ENCODE peak calls at places on chromosomes 5 and 9, in ten cellular contexts. Y is fibroblast of lung, D is thoracic aorta, Z is NB4, K is neural progenitor cell, Q is left ventricle myocardium inferior, R is stomach, P is heart right ventricle, S is colonic mucosa, T is MM.1S. G is an unnamed sample.

GRCh38 chr9:133101356-133102189 is 19.5 kb downstream of the RALGDS start:
- DNase-seq in P (no peak), Q (no peak), D (no peak), K (no peak), S (no peak), R (no peak), Y (no peak), Z (no peak), T (no peak), G (no peak)

GRCh38 chr5:111680737-111681413 is 76.1 kb downstream of the NREP start:
- DNase-seq in K (no peak), P (peak), D (peak), T (no peak), R (peak), S (peak), Q (peak), Y (peak), Z (no peak), G (peak)

GRCh38 chr9:125748511-125749099 is 1.4 kb downstream of the PBX3 start:
- DNase-seq in Z (no peak), K (peak), T (no peak), Q (no peak), R (no peak), D (no peak), P (peak), Y (no peak), S (peak), G (no peak)

GRCh38 chr9:35993976-35994720 is 36.2 kb upstream of the OR2S2 start:
- DNase-seq in T (peak), K (no peak), S (no peak), D (no peak), R (no peak), Z (no peak), Y (no peak), Q (no peak), P (no peak), G (no peak)

GRCh38 chr9:21317956-21318923 is 13.1 kb upstream of the IFNA5 start:
- DNase-seq in P (no peak), Z (peak), T (peak), Q (no peak), Y (peak), S (peak), K (peak), R (peak), D (no peak), G (peak)

GRCh38 chr9:135156525-135157510 is 69.3 kb downstream of the OLFM1 start:
- DNase-seq in Q (peak), T (peak), S (no peak), Y (peak), P (peak), D (no peak), K (peak), Z (peak), R (peak), G (peak)

GRCh38 chr5:64312496-64312895 is 146.9 kb downstream of the RNF180 start:
- DNase-seq in S (no peak), R (no peak), P (no peak), T (no peak), Q (no peak), D (no peak), Y (no peak), K (no peak), Z (no peak), G (no peak)

GRCh38 chr5:124888050-124888506 is 141.6 kb upstream of the ZNF608 start:
- DNase-seq in P (no peak), Q (no peak), Z (no peak), S (no peak), T (no peak), Y (no peak), K (peak), D (no peak), R (no peak), G (no peak)

GRCh38 chr5:150675044-150675443 is 14.0 kb downstream of the MYOZ3 start:
- DNase-seq in D (no peak), K (no peak), S (no peak), Z (peak), R (no peak), Q (no peak), P (no peak), T (no peak), Y (no peak), G (no peak)

GRCh38 chr5:78360674-78361225 is 333 bp downstream of the SCAMP1 start:
- DNase-seq in R (peak), S (peak), Q (peak), Y (no peak), T (peak), K (no peak), P (peak), D (no peak), Z (no peak), G (no peak)

GRCh38 chr5:73692166-73692640 is 66.2 kb downstream of the ARHGEF28 start:
- DNase-seq in S (no peak), R (no peak), Q (no peak), P (no peak), Y (peak), T (no peak), D (no peak), Z (no peak), K (no peak), G (peak)

GRCh38 chr9:4293293-4293931 is 6.5 kb downstream of the GLIS3 start:
- DNase-seq in P (no peak), Y (peak), Q (no peak), R (no peak), S (no peak), D (no peak), Z (no peak), K (peak), T (no peak), G (peak)

GRCh38 chr9:83965350-83966208 is 14.4 kb downstream of the HNRNPK start:
- DNase-seq in T (no peak), P (no peak), Q (no peak), Z (peak), S (no peak), R (no peak), D (no peak), K (no peak), Y (no peak), G (peak)

GRCh38 chr5:60490597-60491166 is 209.3 kb downstream of the DEPDC1B start:
- DNase-seq in T (no peak), D (no peak), R (no peak), Z (no peak), S (no peak), Q (no peak), Y (no peak), P (no peak), K (no peak), G (no peak)

GRCh38 chr5:65722575-65723424 is 795 bp downstream of the NLN start:
- DNase-seq in Z (peak), Q (no peak), Y (peak), T (no peak), P (no peak), S (peak), D (no peak), R (no peak), K (peak), G (peak)

DNA sequence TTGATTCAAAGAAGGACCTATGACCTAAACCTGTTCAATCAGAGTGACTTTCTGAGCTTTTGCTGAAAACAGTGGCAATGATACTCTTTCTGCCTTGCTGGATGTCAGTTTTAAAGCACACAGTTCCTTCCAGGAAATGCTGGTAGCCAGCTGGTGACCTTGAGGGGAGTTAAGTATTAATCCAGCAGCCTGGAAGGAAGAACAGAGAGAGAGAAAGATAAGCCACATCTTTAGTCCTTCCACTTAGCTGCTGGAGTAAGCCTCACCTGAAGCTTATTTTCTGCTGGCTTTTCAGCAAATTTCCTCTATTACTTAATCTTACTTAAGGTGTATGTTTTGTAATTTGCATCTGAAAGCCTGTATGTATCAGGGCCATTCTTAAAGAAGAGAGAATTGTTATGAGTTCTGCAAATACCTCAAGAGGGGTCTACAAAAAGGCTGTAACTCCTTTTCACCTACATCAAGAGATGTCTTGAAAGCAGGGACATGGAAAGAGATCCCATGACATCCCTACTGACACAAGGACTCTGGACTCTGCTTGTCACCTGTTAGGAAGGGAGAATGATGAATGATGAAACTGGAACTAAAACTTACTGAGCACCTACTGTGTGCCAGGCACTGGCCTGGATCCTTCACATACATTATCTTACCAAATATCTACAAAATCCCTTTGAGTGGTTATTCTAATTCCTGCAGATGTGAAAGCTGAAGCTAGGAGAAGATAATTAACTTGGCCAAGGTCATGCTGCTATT is 35.1 kb upstream of the PIK3R1 start:
- DNase-seq in T (no peak), Z (no peak), P (no peak), D (no peak), R (no peak), S (peak), K (no peak), Y (no peak), Q (no peak), G (no peak)
- TF ChIP-seq CTCF in T (no peak), Z (no peak), P (no peak), D (no peak), R (no peak), S (no peak), K (no peak), Y (no peak), Q (no peak), G (no peak)

DNA sequence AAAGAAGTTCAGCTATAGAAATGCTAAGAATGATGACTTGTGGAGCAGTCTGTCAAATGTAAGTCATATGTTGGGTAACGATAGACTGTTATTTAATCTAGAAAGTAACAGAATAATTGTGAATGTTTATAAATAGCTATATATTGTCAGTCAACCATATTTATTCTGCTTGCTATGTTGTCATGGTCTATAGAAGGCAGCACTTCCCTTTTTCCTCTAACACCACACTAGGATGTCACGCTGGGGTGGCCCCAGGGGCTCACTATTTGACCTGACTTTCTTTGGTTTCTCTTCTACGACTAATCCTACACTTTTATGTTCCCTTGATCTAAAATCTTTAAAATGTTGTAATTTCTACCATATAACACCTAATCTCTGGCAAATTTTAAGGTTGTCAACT is 20.5 kb downstream of the ERAP2 start:
- DNase-seq in R (no peak), Q (no peak), Y (no peak), T (no peak), S (no peak), D (no peak), K (no peak), Z (peak), P (no peak), G (no peak)
- H3K4me3 ChIP-seq in R (no peak), Q (no peak), Y (no peak), T (peak), S (no peak), D (no peak), K (no peak), Z (no peak), P (no peak), G (no peak)

GRCh38 chr9:33167949-33168535 is 906 bp upstream of the B4GALT1 start:
- DNase-seq in K (no peak), S (peak), D (no peak), Y (no peak), P (no peak), T (peak), Z (peak), Q (no peak), R (no peak), G (no peak)

GRCh38 chr9:33168941-33169544 is 1.9 kb upstream of the B4GALT1 start:
- DNase-seq in Z (no peak), K (no peak), T (no peak), R (no peak), Y (no peak), P (no peak), S (no peak), Q (no peak), D (no peak), G (no peak)

GRCh38 chr9:33165263-33166151 is 1.6 kb downstream of the B4GALT1 start:
- DNase-seq in R (peak), Z (peak), S (peak), Q (no peak), Y (peak), T (peak), K (no peak), D (no peak), P (no peak), G (peak)

GRCh38 chr9:33166263-33167083 is 663 bp downstream of the B4GALT1 start:
- DNase-seq in R (peak), P (peak), K (peak), D (no peak), Y (no peak), S (peak), Q (peak), T (peak), Z (peak), G (peak)

GRCh38 chr9:33167084-33167948 is at the start of gene B4GALT1:
- DNase-seq in K (peak), D (peak), Q (peak), Y (peak), R (peak), S (peak), Z (peak), T (peak), P (peak), G (peak)
- TF ChIP-seq CTCF in K (no peak), D (peak), Q (no peak), Y (no peak), R (peak), S (no peak), Z (no peak), T (no peak), P (peak), G (no peak)

DNA sequence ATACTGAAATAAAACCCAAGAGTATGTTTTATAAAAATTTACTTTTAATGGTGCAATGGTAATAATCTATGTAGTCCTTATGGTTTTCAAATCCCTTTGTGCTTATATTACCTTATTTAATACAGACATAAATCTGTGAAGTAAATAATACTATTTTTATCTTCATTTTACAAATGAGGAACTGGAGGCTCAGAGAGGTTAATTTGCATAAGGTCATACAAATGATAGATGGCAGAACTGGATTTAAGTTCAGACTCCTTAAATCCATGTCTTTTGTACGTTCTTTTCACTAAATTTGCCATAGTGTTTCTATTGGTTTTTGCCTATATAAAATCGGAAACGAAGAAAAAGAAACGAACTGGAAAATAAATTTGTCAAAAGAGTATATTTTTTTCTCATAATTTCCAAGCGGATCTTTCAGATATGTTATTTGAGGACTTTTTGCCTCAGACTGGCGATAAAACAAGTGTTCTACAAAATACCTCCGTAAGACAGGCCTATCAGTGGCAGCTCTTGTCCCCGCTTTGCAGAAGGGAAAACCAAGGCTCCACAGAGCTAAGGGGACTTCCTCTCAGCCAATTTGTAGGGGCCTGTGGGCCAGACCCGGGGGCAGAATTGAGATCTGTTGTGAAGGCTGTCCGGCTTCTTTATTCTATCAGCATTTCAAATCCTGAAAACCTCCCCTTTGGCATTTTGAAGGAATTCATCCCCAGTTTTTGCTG is 1.1 kb upstream of the TNFAIP8 start:
- DNase-seq in T (no peak), S (no peak), Q (no peak), D (no peak), K (no peak), Z (no peak), Y (no peak), P (no peak), R (no peak), G (no peak)
- H3K4me3 ChIP-seq in T (no peak), S (no peak), Q (peak), D (peak), K (no peak), Z (peak), Y (no peak), P (no peak), R (peak), G (no peak)

G was measured in cardiac fibroblast.